ENCODE peak calls at places on chromosome 5, in four cellular contexts. One of them, this sample, is unnamed.

GRCh38 chr5:76487784-76488183 is 84.7 kb downstream of the IQGAP2 start:
- DNase-seq in Kasumi-1: no peak
- DNase-seq in CD8-positive, alpha-beta memory T cell: no peak
- DNase-seq in SHP77: no peak
- DNase-seq in this sample: no peak

GRCh38 chr5:14063117-14063516 is 80.0 kb upstream of the TRIO start:
- DNase-seq in Kasumi-1: no peak
- DNase-seq in CD8-positive, alpha-beta memory T cell: no peak
- DNase-seq in SHP77: no peak
- DNase-seq in this sample: no peak

GRCh38 chr5:126189862-126190261 is 233.3 kb upstream of the GRAMD2B start:
- DNase-seq in SHP77: no peak
- DNase-seq in Kasumi-1: no peak
- DNase-seq in CD8-positive, alpha-beta memory T cell: no peak
- DNase-seq in this sample: peak

GRCh38 chr5:112195924-112196323 is 223.2 kb downstream of the EPB41L4A start:
- DNase-seq in SHP77: no peak
- DNase-seq in CD8-positive, alpha-beta memory T cell: no peak
- DNase-seq in Kasumi-1: no peak
- DNase-seq in this sample: no peak

GRCh38 chr5:78827725-78828124 is 157.4 kb downstream of the ARSB start:
- DNase-seq in Kasumi-1: no peak
- DNase-seq in SHP77: no peak
- DNase-seq in CD8-positive, alpha-beta memory T cell: no peak
- DNase-seq in this sample: no peak

GRCh38 chr5:65682148-65682547 is 39.8 kb downstream of the SGTB start:
- DNase-seq in CD8-positive, alpha-beta memory T cell: no peak
- DNase-seq in SHP77: no peak
- DNase-seq in Kasumi-1: no peak
- DNase-seq in this sample: no peak

GRCh38 chr5:39755452-39755851 is 330.7 kb upstream of the DAB2 start:
- DNase-seq in Kasumi-1: no peak
- DNase-seq in SHP77: no peak
- DNase-seq in CD8-positive, alpha-beta memory T cell: no peak
- DNase-seq in this sample: no peak

GRCh38 chr5:82074968-82075367 is 103.1 kb downstream of the ATG10 start:
- DNase-seq in SHP77: no peak
- DNase-seq in Kasumi-1: no peak
- DNase-seq in CD8-positive, alpha-beta memory T cell: no peak
- DNase-seq in this sample: no peak

GRCh38 chr5:63310644-63311043 is 651.6 kb downstream of the HTR1A start:
- DNase-seq in SHP77: no peak
- DNase-seq in CD8-positive, alpha-beta memory T cell: no peak
- DNase-seq in Kasumi-1: no peak
- DNase-seq in this sample: no peak

GRCh38 chr5:172640822-172641358 is at the start of gene NEURL1B:
- DNase-seq in Kasumi-1: peak
- DNase-seq in CD8-positive, alpha-beta memory T cell: peak
- DNase-seq in SHP77: peak
- DNase-seq in this sample: peak

GRCh38 chr5:38670878-38671277 is 114.4 kb upstream of the LIFR start:
- DNase-seq in CD8-positive, alpha-beta memory T cell: no peak
- DNase-seq in Kasumi-1: no peak
- DNase-seq in SHP77: no peak
- DNase-seq in this sample: no peak

GRCh38 chr5:87076931-87077330 is 190.8 kb upstream of the RASA1 start:
- DNase-seq in Kasumi-1: no peak
- DNase-seq in SHP77: no peak
- DNase-seq in CD8-positive, alpha-beta memory T cell: no peak
- DNase-seq in this sample: no peak

GRCh38 chr5:173771058-173771742 is 116.9 kb upstream of the CPEB4 start:
- DNase-seq in SHP77: no peak
- DNase-seq in CD8-positive, alpha-beta memory T cell: no peak
- DNase-seq in Kasumi-1: no peak
- DNase-seq in this sample: peak

GRCh38 chr5:32439086-32439642 is 5.4 kb downstream of the ZFR start:
- DNase-seq in SHP77: no peak
- DNase-seq in CD8-positive, alpha-beta memory T cell: no peak
- DNase-seq in Kasumi-1: no peak
- DNase-seq in this sample: no peak

GRCh38 chr5:42013561-42013960 is 88.5 kb downstream of the FBXO4 start:
- DNase-seq in Kasumi-1: no peak
- DNase-seq in SHP77: no peak
- DNase-seq in CD8-positive, alpha-beta memory T cell: no peak
- DNase-seq in this sample: no peak

GRCh38 chr5:34499001-34499734 is 157.0 kb upstream of the RAI14 start:
- DNase-seq in Kasumi-1: peak
- DNase-seq in CD8-positive, alpha-beta memory T cell: no peak
- DNase-seq in SHP77: no peak
- DNase-seq in this sample: no peak

GRCh38 chr5:177496111-177497010 is 1.0 kb downstream of the PDLIM7 start:
- DNase-seq in CD8-positive, alpha-beta memory T cell: no peak
- DNase-seq in Kasumi-1: peak
- DNase-seq in SHP77: peak
- DNase-seq in this sample: peak